ENCODE peak calls at places on chromosome 12, in nine cellular contexts. F is thyroid gland; H is CD8-positive, alpha-beta T cell; N is cardiac muscle cell; Y is fibroblast of lung; S is lung; P is Caco-2; A is adrenal gland; I is A549. J is an unnamed sample.

GRCh38 chr12:22624573-22624907 is 431 bp upstream of the ETNK1 start:
- DNase-seq in F (no peak), Y (no peak), A (no peak), S (no peak), P (no peak), I (no peak), H (no peak), N (no peak), J (no peak)

GRCh38 chr12:26853303-26854027 is 20.5 kb upstream of the ITPR2 start:
- DNase-seq in A (peak; percentile 84), Y (peak; percentile 67), I (peak; percentile 67), H (peak; percentile 69), F (peak; percentile 65), P (peak; percentile 79), N (peak; percentile 76), S (peak; percentile 57), J (no peak)

GRCh38 chr12:92109613-92110012 is 36.0 kb downstream of the BTG1 start:
- DNase-seq in N (no peak), Y (no peak), P (no peak), I (no peak), S (no peak), H (no peak), A (no peak), F (no peak), J (no peak)

GRCh38 chr12:116159175-116159574 is 118.3 kb downstream of the MED13L start:
- DNase-seq in S (no peak), I (no peak), Y (peak; percentile 88), F (no peak), H (no peak), A (no peak), P (no peak), N (peak; percentile 83), J (no peak)

GRCh38 chr12:70317781-70318180 is 48.3 kb upstream of the KCNMB4 start:
- DNase-seq in A (no peak), F (no peak), I (no peak), P (no peak), S (no peak), Y (no peak), N (no peak), H (no peak), J (no peak)

GRCh38 chr12:59839514-59839913 is 243.7 kb downstream of the SLC16A7 start:
- DNase-seq in Y (no peak), F (no peak), I (no peak), N (peak; percentile 2), S (no peak), H (no peak), A (no peak), P (no peak), J (no peak)

GRCh38 chr12:107057071-107057834 is 36.1 kb downstream of the CRY1 start:
- DNase-seq in P (peak; percentile 5), S (no peak), A (no peak), N (peak; percentile 9), I (peak; percentile 52), F (no peak), Y (peak; percentile 29), H (no peak), J (no peak)

GRCh38 chr12:132761911-132762583 is 415 bp upstream of the ANKLE2 start:
- DNase-seq in H (peak; percentile 86), Y (peak; percentile 89), N (peak; percentile 94), P (peak; percentile 92), F (peak; percentile 84), A (peak; percentile 84), S (peak; percentile 82), I (peak; percentile 93), J (peak; percentile 86)

GRCh38 chr12:112439769-112440168 is 21.0 kb downstream of the PTPN11 start:
- DNase-seq in F (no peak), I (no peak), P (no peak), A (no peak), N (no peak), Y (no peak), S (no peak), H (no peak), J (no peak)

GRCh38 chr12:103640410-103640809 is 53.3 kb downstream of the STAB2 start:
- DNase-seq in A (no peak), S (no peak), N (peak; percentile 15), F (no peak), P (no peak), Y (no peak), I (no peak), H (no peak), J (no peak)

GRCh38 chr12:25327321-25327720 is 76.6 kb upstream of the KRAS start:
- DNase-seq in Y (no peak), A (no peak), N (no peak), H (no peak), F (no peak), S (no peak), I (no peak), P (no peak), J (no peak)

GRCh38 chr12:94457331-94457730 is 2.3 kb downstream of the CEP83 start:
- DNase-seq in H (no peak), Y (no peak), I (no peak), N (no peak), F (no peak), A (no peak), S (no peak), P (no peak), J (no peak)

GRCh38 chr12:13128291-13129000 is 25.0 kb upstream of the GSG1 start:
- DNase-seq in Y (no peak), N (no peak), I (no peak), A (no peak), F (no peak), S (no peak), H (no peak), P (no peak), J (no peak)

GRCh38 chr12:80589091-80589490 is 118.3 kb upstream of the MYF6 start:
- DNase-seq in P (no peak), N (no peak), Y (no peak), F (no peak), H (no peak), I (no peak), A (no peak), S (no peak), J (no peak)

GRCh38 chr12:29282452-29282851 is 98.5 kb downstream of the ERGIC2 start:
- DNase-seq in A (no peak), F (no peak), I (no peak), S (no peak), P (no peak), N (peak; percentile 40), H (no peak), Y (no peak), J (no peak)

GRCh38 chr12:81520064-81520945 is 238.8 kb downstream of the PPFIA2 start:
- DNase-seq in F (no peak), A (no peak), I (no peak), H (no peak), P (no peak), S (no peak), N (no peak), Y (peak; percentile 27), J (no peak)

GRCh38 chr12:14356147-14356546 is 9.3 kb upstream of the ATF7IP start:
- DNase-seq in Y (no peak), A (no peak), I (peak; percentile 39), S (no peak), F (no peak), P (no peak), N (no peak), H (no peak), J (no peak)

GRCh38 chr12:120012067-120012621 is 23.1 kb downstream of the BICDL1 start:
- DNase-seq in Y (no peak), P (peak; percentile 21), F (no peak), H (peak; percentile 88), N (peak; percentile 7), S (no peak), A (no peak), I (peak; percentile 78), J (no peak)

GRCh38 chr12:95201056-95201670 is 16.1 kb downstream of the FGD6 start:
- DNase-seq in P (peak; percentile 24), A (no peak), S (no peak), N (peak; percentile 68), F (no peak), H (no peak), Y (no peak), I (peak; percentile 89), J (peak; percentile 63)

GRCh38 chr12:62582065-62582366 is 115.4 kb downstream of the MON2 start:
- DNase-seq in S (no peak), N (peak; percentile 3), I (no peak), A (no peak), Y (no peak), P (no peak), H (no peak), F (no peak), J (no peak)
- TF ChIP-seq CTCF in S (no peak), N (no peak), I (peak; percentile 18), A (no peak), Y (no peak), P (no peak), H (peak; percentile 19), F (peak; percentile 3), J (peak; percentile 59)

DNA sequence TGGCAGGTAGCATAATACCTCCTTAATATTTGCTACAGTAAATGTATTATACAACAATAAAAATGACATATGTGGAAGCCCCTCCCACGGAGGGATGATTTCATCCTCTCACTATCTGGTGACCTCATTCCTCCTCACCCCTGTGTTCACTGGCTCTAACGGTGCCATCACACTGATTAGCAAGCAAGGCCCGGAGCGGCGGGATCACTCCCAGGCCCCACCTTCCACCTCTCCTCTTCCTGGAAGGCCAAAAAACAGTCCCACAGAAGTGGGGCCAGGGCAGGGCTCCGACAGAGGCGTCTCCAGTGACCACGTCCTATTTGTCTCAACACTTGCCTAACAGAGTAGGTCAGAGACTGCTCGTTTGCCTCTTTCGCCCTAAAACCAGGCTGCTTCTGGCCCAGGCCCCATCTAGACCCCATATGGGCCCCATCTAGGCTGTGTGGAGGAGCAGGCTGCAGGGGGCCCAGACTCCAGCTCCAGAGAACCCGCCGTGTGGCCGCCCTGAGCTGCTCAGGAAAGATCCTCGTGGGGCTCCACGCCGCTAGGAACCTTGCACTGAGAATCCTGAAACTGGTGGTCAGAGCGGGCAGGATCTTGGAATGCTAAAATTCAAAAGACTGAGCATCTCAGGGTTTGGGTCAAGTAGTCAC is 3.7 kb downstream of the SELPLG start:
- DNase-seq in S (peak; percentile 54), F (no peak), P (no peak), N (peak; percentile 80), A (no peak), I (peak; percentile 58), H (peak; percentile 84), Y (peak; percentile 81), J (peak; percentile 83)
- H3K4me1 ChIP-seq in S (peaks cover 15% of the 10 kb centered on the region), F (peaks cover 19% of the 10 kb centered on the region), P (no peaks in the 10 kb centered on the region), N (peaks cover 14% of the 10 kb centered on the region), A (peaks cover 23% of the 10 kb centered on the region), I (peaks cover 43% of the 10 kb centered on the region), H (peaks cover 77% of the 10 kb centered on the region), Y (peaks cover 30% of the 10 kb centered on the region), J (peaks cover 39% of the 10 kb centered on the region)

GRCh38 chr12:6426882-6427671 is 17.7 kb upstream of the CD27 start:
- DNase-seq in H (peak; percentile 91), F (peak; percentile 87), N (no peak), P (no peak), A (peak; percentile 41), I (no peak), Y (no peak), S (no peak), J (peak; percentile 25)
- TF ChIP-seq CTCF in H (no peak), F (no peak), N (no peak), P (no peak), A (no peak), I (no peak), Y (no peak), S (no peak), J (no peak)

DNA sequence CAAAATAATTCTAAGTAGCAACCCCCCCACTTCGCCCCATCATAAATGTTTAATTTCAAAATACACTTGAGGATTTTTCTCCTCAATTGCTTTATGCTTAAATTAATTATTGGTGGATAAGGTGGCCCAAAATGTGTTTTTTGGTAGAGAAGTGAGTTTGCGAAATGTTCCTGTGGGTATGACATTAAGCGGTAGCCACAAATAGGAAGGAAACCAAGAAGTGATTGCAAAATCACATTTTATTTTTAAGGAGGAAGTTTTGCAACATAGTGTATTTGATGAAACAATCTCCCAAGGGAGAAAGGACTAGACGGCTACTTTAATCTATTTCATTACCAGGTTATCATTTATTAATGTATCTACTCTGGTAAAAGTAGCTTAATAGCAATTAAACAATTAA is 25.5 kb downstream of the SLC25A3 start:
- DNase-seq in H (no peak), A (no peak), N (peak; percentile 85), I (no peak), Y (peak; percentile 84), S (no peak), F (no peak), P (no peak), J (no peak)
- H3K4me1 ChIP-seq in H (no peaks in the 10 kb centered on the region), A (no peaks in the 10 kb centered on the region), N (no peaks in the 10 kb centered on the region), I (no peaks in the 10 kb centered on the region), Y (no peaks in the 10 kb centered on the region), S (no peaks in the 10 kb centered on the region), F (no peaks in the 10 kb centered on the region), P (no peaks in the 10 kb centered on the region), J (no peaks in the 10 kb centered on the region)

J was measured in RWPE2.